ENCODE peak calls at places on chromosomes 4 and X, in four cellular contexts. T is GM12891, Z is K562, K is GM12878. L is an unnamed sample.

GRCh38 chrX:23008431-23009099 is 8.8 kb downstream of the DDX53 start:
- DNase-seq in Z (peak), K (no peak), T (no peak), L (no peak)

GRCh38 chr4:184644553-184645307 is 4.5 kb downstream of the CASP3 start:
- DNase-seq in T (no peak), K (no peak), Z (no peak), L (no peak)

GRCh38 chr4:181946902-181947301 is 296.3 kb upstream of the TENM3 start:
- DNase-seq in K (no peak), Z (no peak), T (no peak), L (no peak)

GRCh38 chrX:110853610-110854009 is 58.0 kb upstream of the CHRDL1 start:
- DNase-seq in K (no peak), Z (no peak), T (no peak), L (peak)

GRCh38 chrX:68853665-68854251 is 24.9 kb downstream of the EFNB1 start:
- DNase-seq in K (no peak), Z (no peak), T (no peak), L (no peak)

GRCh38 chr4:147539959-147540358 is 59.1 kb downstream of the EDNRA start:
- DNase-seq in Z (no peak), K (no peak), T (no peak), L (no peak)

GRCh38 chrX:85288992-85289723 is 45.4 kb downstream of the ZNF711 start:
- DNase-seq in K (no peak), T (no peak), Z (no peak), L (no peak)

GRCh38 chr4:19213388-19213787 is 1038.3 kb upstream of the SLIT2 start:
- DNase-seq in T (no peak), K (no peak), Z (no peak), L (no peak)

GRCh38 chr4:101938836-101939235 is 148.3 kb downstream of the BANK1 start:
- DNase-seq in Z (no peak), T (no peak), K (no peak), L (no peak)

GRCh38 chr4:67198757-67199156 is 346.5 kb downstream of the CENPC start:
- DNase-seq in K (no peak), Z (peak), T (no peak), L (peak)

GRCh38 chr4:81607947-81608346 is 136.2 kb upstream of the RASGEF1B start:
- DNase-seq in T (no peak), Z (no peak), K (no peak), L (no peak)

GRCh38 chr4:189656551-189657165 is 284.0 kb upstream of the FRG1 start:
- DNase-seq in Z (no peak), T (no peak), K (no peak), L (peak)

GRCh38 chr4:72352746-72353145 is 216.3 kb downstream of the ADAMTS3 start:
- DNase-seq in T (no peak), K (no peak), Z (no peak), L (no peak)

GRCh38 chr4:152007108-152007507 is 246.3 kb upstream of the GATB start:
- DNase-seq in Z (no peak), K (no peak), T (no peak), L (no peak)

GRCh38 chr4:33864290-33864859 is 2379.9 kb downstream of the ARAP2 start:
- DNase-seq in T (no peak), Z (no peak), K (no peak), L (no peak)

GRCh38 chr4:113311047-113311446 is 261.6 kb downstream of the ANK2 start:
- DNase-seq in T (no peak), Z (no peak), K (no peak), L (no peak)

GRCh38 chr4:55553442-55553841 is 6.7 kb upstream of the CLOCK start:
- DNase-seq in K (no peak), T (no peak), Z (no peak), L (no peak)

GRCh38 chr4:82431026-82431745 is 796 bp downstream of the ENOPH1 start:
- DNase-seq in Z (peak), T (peak), K (no peak), L (peak)

GRCh38 chrX:142663330-142664095 is 362.2 kb upstream of the SPANXN4 start:
- DNase-seq in K (no peak), T (no peak), Z (no peak), L (no peak)

GRCh38 chr4:95549246-95550138 is 719 bp upstream of the UNC5C start:
- DNase-seq in K (peak), T (peak), Z (no peak), L (no peak)

GRCh38 chrX:147945286-147945685 is 33.6 kb downstream of the FMR1 start:
- DNase-seq in Z (no peak), K (no peak), T (no peak), L (no peak)

GRCh38 chrX:146456058-146456457 is 353.5 kb upstream of the CXorf51B start:
- DNase-seq in Z (no peak), T (no peak), K (no peak), L (no peak)

GRCh38 chr4:3675251-3676115 is 90.7 kb upstream of the ADRA2C start:
- DNase-seq in T (no peak), Z (peak), K (no peak), L (no peak)

GRCh38 chr4:27702710-27703431 is 842.2 kb downstream of the STIM2 start:
- DNase-seq in Z (peak), T (no peak), K (no peak), L (no peak)

GRCh38 chrX:53223955-53224859 is 800 bp downstream of the KDM5C start:
- DNase-seq in K (no peak), Z (no peak), T (no peak), L (no peak)

GRCh38 chr4:161364681-161365080 is 799.1 kb downstream of the FSTL5 start:
- DNase-seq in K (no peak), T (no peak), Z (no peak), L (no peak)

GRCh38 chr4:83413676-83414075 is 41.9 kb downstream of the HELQ start:
- DNase-seq in T (no peak), K (no peak), Z (peak), L (no peak)

GRCh38 chr4:138734746-138735145 is 280.8 kb upstream of the NOCT start:
- DNase-seq in Z (no peak), T (no peak), K (no peak), L (no peak)

GRCh38 chr4:75340561-75340960 is 173.6 kb downstream of the RCHY1 start:
- DNase-seq in K (no peak), T (no peak), Z (no peak), L (no peak)

GRCh38 chr4:8544741-8545438 is 35.3 kb upstream of the GPR78 start:
- DNase-seq in Z (no peak), T (no peak), K (no peak), L (no peak)

GRCh38 chr4:3073158-3074077 is 920 bp downstream of the HTT-AS start:
- DNase-seq in Z (no peak), T (no peak), K (no peak), L (no peak)

GRCh38 chr4:104490096-104490769 is 4.5 kb downstream of the CXXC4 start:
- DNase-seq in Z (no peak), T (no peak), K (peak), L (no peak)

GRCh38 chr4:100356172-100356571 is 161.7 kb downstream of the EMCN start:
- DNase-seq in Z (no peak), K (no peak), T (no peak), L (no peak)

GRCh38 chrX:39479856-39480255 is 617.9 kb downstream of the BCOR start:
- DNase-seq in T (no peak), Z (no peak), K (no peak), L (no peak)
- TF ChIP-seq SPI1 in T (no peak), Z (no peak), K (no peak), L (no peak)

DNA sequence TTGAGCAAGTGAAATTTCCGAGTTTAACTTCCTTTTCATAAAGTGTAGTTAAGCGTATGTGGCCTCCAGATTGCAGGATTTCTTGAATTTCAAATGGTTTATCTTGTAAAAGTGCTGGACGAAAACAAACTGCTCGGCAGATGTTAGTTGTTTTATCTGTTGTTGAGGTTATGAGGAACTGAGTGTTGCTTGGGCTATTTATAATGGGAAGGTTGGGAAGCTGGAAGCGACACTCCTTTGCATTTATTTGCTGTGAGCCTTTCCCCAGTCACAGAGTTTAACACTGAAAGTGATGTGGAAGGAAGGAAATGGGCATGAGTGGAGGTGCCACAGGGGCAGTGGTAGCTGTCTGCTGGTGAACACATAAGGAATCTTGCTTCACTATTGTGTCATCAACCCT is 284.9 kb downstream of the PCDH7 start:
- DNase-seq in Z (no peak), T (no peak), K (no peak), L (no peak)
- TF ChIP-seq SPI1 in Z (no peak), T (no peak), K (no peak), L (no peak)

GRCh38 chr4:145183023-145183422 is 2.6 kb upstream of the OTUD4 start:
- DNase-seq in T (no peak), K (no peak), Z (peak), L (no peak)
- TF ChIP-seq SPI1 in T (peak), K (no peak), Z (no peak), L (no peak)

GRCh38 chr4:123235431-123235830 is 161.2 kb upstream of the SPRY1 start:
- DNase-seq in Z (no peak), K (no peak), T (no peak), L (no peak)
- TF ChIP-seq SPI1 in Z (no peak), K (no peak), T (no peak), L (no peak)

DNA sequence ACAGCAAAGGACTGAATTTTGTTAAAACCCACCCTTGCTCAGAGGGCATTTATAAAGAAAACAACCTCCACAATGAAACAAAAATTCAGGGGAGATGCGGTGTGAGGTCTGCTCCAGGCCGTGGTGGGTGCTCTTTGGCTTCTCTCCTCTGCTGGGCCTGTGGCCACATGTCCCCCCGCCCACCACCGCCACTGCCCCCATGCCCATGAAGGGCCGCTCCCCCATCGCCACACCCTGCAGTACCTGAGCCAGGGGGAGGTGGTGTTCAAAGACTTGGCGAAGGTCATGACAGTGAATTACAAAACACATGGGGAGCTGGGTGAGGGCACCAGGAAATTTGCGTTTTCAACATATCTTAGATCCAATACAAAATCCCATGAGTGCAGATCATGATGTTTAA is 14.2 kb upstream of the CFAP299 start:
- DNase-seq in K (no peak), Z (no peak), T (no peak), L (no peak)
- TF ChIP-seq SPI1 in K (no peak), Z (no peak), T (no peak), L (no peak)

GRCh38 chr4:52550186-52550585 is 108.9 kb downstream of the USP46 start:
- DNase-seq in K (no peak), Z (no peak), T (no peak), L (no peak)
- TF ChIP-seq SPI1 in K (no peak), Z (no peak), T (no peak), L (no peak)